ENCODE peak calls at places on chromosomes 7 and 10, in seven cellular contexts. I is lower lobe of right lung, H is endothelial cell, L is MM.1S, J is bronchial epithelial cell, P is HCT116, Q is ascending aorta. Y is an unnamed sample.

GRCh38 chr7:152709307-152710133 is 33.6 kb upstream of the XRCC2 start:
- DNase-seq in H (no peak), J (peak), L (no peak), P (peak), I (no peak), Q (no peak), Y (no peak)

GRCh38 chr10:110045772-110046171 is 38.0 kb downstream of the ADD3 start:
- DNase-seq in Q (no peak), L (no peak), H (no peak), J (no peak), I (no peak), P (no peak), Y (no peak)

GRCh38 chr10:132900211-132900756 is 42.1 kb downstream of the CFAP46 start:
- DNase-seq in L (no peak), I (peak), J (no peak), P (no peak), Q (no peak), H (no peak), Y (peak)

GRCh38 chr10:117374506-117375359 is 507 bp downstream of the PDZD8 start:
- DNase-seq in J (peak), Q (no peak), I (peak), H (peak), P (no peak), L (peak), Y (peak)

GRCh38 chr7:26534649-26535482 is 243.2 kb downstream of the SNX10 start:
- DNase-seq in I (no peak), H (no peak), P (no peak), L (no peak), Q (no peak), J (no peak), Y (no peak)

GRCh38 chr7:129780257-129781127 is 169.0 kb downstream of the NRF1 start:
- DNase-seq in Q (no peak), H (no peak), J (peak), P (peak), I (peak), L (peak), Y (peak)

GRCh38 chr10:30591249-30591670 is 38.3 kb downstream of the LYZL2 start:
- DNase-seq in I (no peak), Q (no peak), P (peak), L (peak), H (peak), J (peak), Y (peak)

GRCh38 chr7:3922175-3922635 is 621.2 kb downstream of the SDK1 start:
- DNase-seq in I (no peak), Q (no peak), J (peak), L (peak), H (peak), P (peak), Y (peak)

GRCh38 chr10:689433-690226 is at the start of gene DIP2C:
- DNase-seq in H (peak), Q (no peak), L (no peak), P (peak), J (no peak), I (peak), Y (peak)

GRCh38 chr7:91355680-91356435 is 91.6 kb downstream of the FZD1 start:
- DNase-seq in L (no peak), Q (no peak), J (no peak), H (no peak), I (no peak), P (no peak), Y (no peak)

GRCh38 chr10:26555719-26556368 is 117.7 kb downstream of the APBB1IP start:
- DNase-seq in H (no peak), J (peak), P (no peak), I (peak), L (no peak), Q (no peak), Y (no peak)

GRCh38 chr10:114770009-114770408 is 51.6 kb upstream of the FHIP2A start:
- DNase-seq in P (no peak), J (no peak), L (no peak), I (no peak), H (no peak), Q (no peak), Y (no peak)

GRCh38 chr7:43876266-43876665 is 6.9 kb upstream of the MRPS24 start:
- DNase-seq in J (no peak), I (no peak), P (no peak), L (no peak), H (no peak), Q (no peak), Y (no peak)

GRCh38 chr10:113538131-113538530 is 14.7 kb upstream of the HABP2 start:
- DNase-seq in P (no peak), H (no peak), J (no peak), L (no peak), Q (no peak), I (no peak), Y (no peak)

GRCh38 chr10:93954299-93954698 is 39.4 kb upstream of the PLCE1 start:
- DNase-seq in P (no peak), Q (no peak), L (no peak), H (no peak), J (peak), I (no peak), Y (no peak)

GRCh38 chr10:86300931-86301330 is 65.7 kb downstream of the GRID1 start:
- DNase-seq in H (no peak), J (no peak), L (no peak), P (no peak), Q (no peak), I (no peak), Y (no peak)

GRCh38 chr10:96370575-96371157 is 11.9 kb upstream of the OPALIN start:
- DNase-seq in J (peak), P (peak), Q (no peak), L (peak), H (peak), I (no peak), Y (peak)

GRCh38 chr10:71795248-71795647 is 21.9 kb upstream of the VSIR start:
- DNase-seq in Q (no peak), L (peak), J (peak), I (no peak), H (peak), P (no peak), Y (no peak)

GRCh38 chr7:127578036-127578684 is 7.2 kb downstream of the GCC1 start:
- DNase-seq in Q (no peak), H (no peak), P (no peak), I (no peak), L (no peak), J (peak), Y (no peak)
- TF ChIP-seq CTCF in Q (no peak), H (no peak), P (peak), I (no peak), L (peak), J (peak), Y (no peak)

DNA sequence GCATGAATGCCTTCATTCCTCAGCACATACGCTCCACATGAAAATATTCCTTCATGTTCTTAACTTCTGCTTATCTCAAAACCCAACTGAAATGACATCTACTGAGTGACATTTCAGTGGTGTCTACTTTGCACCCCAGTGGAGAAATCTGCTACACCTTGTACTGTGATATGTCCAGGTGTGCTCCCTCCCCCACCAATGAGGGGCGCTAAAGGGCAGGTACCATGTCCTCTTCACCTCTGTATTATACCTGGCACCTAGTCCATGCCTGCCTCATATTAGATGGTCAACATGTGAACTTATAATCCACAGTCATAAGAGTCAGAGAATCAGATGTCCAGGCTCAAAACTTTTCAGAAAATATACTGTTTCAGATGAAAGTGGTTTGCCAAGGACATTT is 2.1 kb downstream of the PAXIP1 start:
- DNase-seq in L (peak), H (no peak), Q (no peak), J (no peak), P (no peak), I (no peak), Y (no peak)
- TF ChIP-seq CTCF in L (peak), H (no peak), Q (no peak), J (peak), P (peak), I (no peak), Y (no peak)

GRCh38 chr10:72875250-72876055 is 18.1 kb upstream of the OIT3 start:
- DNase-seq in Q (no peak), L (peak), H (no peak), J (peak), P (peak), I (no peak), Y (peak)
- TF ChIP-seq CTCF in Q (peak), L (peak), H (peak), J (peak), P (peak), I (peak), Y (peak)

GRCh38 chr7:135664046-135664589 is 1.8 kb downstream of the STMP1 start:
- DNase-seq in L (no peak), I (no peak), H (no peak), J (peak), P (no peak), Q (no peak), Y (no peak)
- TF ChIP-seq CTCF in L (no peak), I (no peak), H (no peak), J (no peak), P (no peak), Q (no peak), Y (no peak)

GRCh38 chr10:19592276-19592675 is 224.0 kb upstream of the PLXDC2 start:
- DNase-seq in Q (no peak), J (peak), L (no peak), I (no peak), P (no peak), H (no peak), Y (no peak)

DNA sequence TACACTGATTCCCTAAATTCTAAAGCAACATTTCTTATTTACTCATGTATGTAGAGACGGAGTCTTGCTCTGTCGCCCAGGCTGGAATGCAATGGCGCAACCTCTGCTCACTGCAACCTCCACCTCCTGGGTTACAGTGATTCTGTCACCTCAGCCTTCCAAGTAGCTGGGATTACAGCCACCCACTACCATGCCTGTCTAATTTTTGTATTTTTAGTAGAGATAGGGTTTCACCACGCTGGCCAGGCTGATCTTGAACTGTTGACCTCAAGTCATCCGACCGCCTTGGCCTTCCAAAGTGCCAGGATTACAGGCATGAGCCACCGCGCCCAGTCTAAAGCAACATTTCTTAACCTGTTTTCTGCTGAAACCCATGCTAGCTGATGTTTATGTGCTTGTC is 227.6 kb upstream of the PLXDC2 start:
- DNase-seq in Q (no peak), I (no peak), L (no peak), H (no peak), J (no peak), P (no peak), Y (no peak)
- TF ChIP-seq CTCF in Q (no peak), I (no peak), L (no peak), H (no peak), J (no peak), P (no peak), Y (no peak)

DNA sequence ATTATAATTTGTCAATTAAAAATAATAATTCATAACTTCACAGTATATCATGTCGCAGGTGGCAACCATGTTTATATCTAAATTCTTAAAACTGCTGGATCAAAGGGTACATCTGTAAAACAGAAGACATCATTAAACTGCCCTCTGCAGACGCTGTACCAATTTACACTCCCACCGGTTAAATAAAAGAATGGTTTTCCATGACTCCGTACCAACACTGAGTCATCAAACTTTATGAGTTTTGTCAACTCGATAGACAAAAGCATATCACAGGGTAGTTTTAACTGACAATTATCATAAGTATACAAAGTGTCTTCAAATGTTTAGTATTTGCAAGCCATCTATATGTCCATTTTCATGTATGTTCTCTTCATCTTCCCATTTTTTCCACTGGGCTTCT is 5.7 kb upstream of the GSTK1 start:
- DNase-seq in H (no peak), I (no peak), J (no peak), P (no peak), Q (no peak), L (no peak), Y (no peak)
- TF ChIP-seq CTCF in H (no peak), I (no peak), J (no peak), P (no peak), Q (no peak), L (no peak), Y (no peak)

GRCh38 chr10:76040107-76040829 is 608.8 kb downstream of the LRMDA start:
- DNase-seq in P (no peak), H (no peak), Q (no peak), J (no peak), L (no peak), I (no peak), Y (no peak)
- TF ChIP-seq CTCF in P (peak), H (peak), Q (no peak), J (no peak), L (no peak), I (no peak), Y (peak)

DNA sequence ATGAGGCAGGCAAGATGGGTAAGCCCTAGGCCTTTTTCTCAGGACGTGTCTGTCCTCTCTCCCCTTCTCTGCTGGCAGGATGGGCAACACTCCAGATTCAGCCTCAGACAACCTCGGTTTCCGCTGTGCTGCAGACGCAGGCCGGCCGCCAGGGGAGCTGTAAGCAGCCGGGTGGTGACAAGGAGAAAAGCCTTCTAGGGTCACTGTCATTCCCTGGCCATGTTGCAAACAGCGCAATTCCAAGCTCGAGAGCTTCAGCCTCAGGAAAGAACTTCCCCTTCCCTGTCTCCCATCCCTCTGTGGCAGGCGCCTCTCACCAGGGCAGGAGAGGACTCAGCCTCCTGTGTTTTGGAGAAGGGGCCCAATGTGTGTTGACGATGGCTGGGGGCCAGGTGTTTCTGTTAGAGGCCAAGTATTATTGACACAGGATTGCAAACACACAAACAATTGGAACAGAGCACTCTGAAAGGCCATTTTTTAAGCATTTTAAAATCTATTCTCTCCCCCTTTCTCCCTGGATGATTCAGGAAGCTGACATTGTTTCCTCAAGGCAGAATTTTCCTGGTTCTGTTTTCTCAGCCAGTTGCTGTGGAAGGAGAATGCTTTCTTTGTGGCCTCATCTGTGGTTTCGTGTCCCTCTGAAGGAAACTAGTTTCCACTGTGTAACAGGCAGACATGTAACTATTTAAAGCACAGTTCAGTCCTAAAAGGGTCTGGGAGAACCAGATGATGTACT is 13.1 kb downstream of the PHKG1 start:
- DNase-seq in P (no peak), I (peak), H (peak), Q (no peak), L (no peak), J (peak), Y (peak)
- TF ChIP-seq CTCF in P (no peak), I (peak), H (peak), Q (peak), L (no peak), J (peak), Y (peak)

GRCh38 chr10:21170216-21170615 is 273.1 kb upstream of the NEBL start:
- DNase-seq in L (no peak), P (no peak), Q (no peak), J (no peak), I (no peak), H (no peak), Y (no peak)

GRCh38 chr10:21172774-21173432 is 275.8 kb upstream of the NEBL start:
- DNase-seq in I (peak), H (peak), Q (no peak), L (no peak), J (no peak), P (no peak), Y (peak)

GRCh38 chr10:21171936-21172773 is 275.0 kb upstream of the NEBL start:
- DNase-seq in I (no peak), P (no peak), J (no peak), H (no peak), Q (no peak), L (no peak), Y (no peak)

GRCh38 chr10:21169271-21169670 is 272.2 kb upstream of the NEBL start:
- DNase-seq in Q (no peak), L (no peak), P (no peak), J (no peak), I (no peak), H (no peak), Y (peak)

GRCh38 chr10:21171197-21171935 is 274.3 kb upstream of the NEBL start:
- DNase-seq in I (no peak), P (peak), Q (no peak), L (no peak), H (no peak), J (no peak), Y (peak)
- TF ChIP-seq CTCF in I (peak), P (no peak), Q (no peak), L (peak), H (no peak), J (peak), Y (peak)

GRCh38 chr7:1569833-1570632 is at the start of gene PSMG3:
- DNase-seq in H (peak), I (peak), P (peak), L (peak), J (peak), Q (peak), Y (peak)
- TF ChIP-seq CTCF in H (no peak), I (peak), P (no peak), L (peak), J (no peak), Q (peak), Y (no peak)

Y was measured in glutamatergic neuron.